ENCODE peak calls at places on chromosomes 5 and 9, in seven cellular contexts. O is CD8-positive, alpha-beta T cell; X is right lobe of liver; S is tibial nerve; C is astrocyte; P is suprapubic skin; U is heart left ventricle. G is an unnamed sample.

GRCh38 chr9:90128587-90129190 is 513.9 kb downstream of the DIRAS2 start:
- DNase-seq in S (no peak), O (no peak), P (no peak), U (no peak), X (no peak), C (no peak), G (no peak)

GRCh38 chr9:124695280-124695890 is 75.7 kb downstream of the NR6A1 start:
- DNase-seq in U (no peak), O (no peak), X (no peak), C (peak; percentile 79), P (no peak), S (no peak), G (no peak)

GRCh38 chr9:134744542-134745295 is 103.1 kb downstream of the COL5A1 start:
- DNase-seq in P (no peak), C (no peak), U (no peak), X (no peak), S (no peak), O (no peak), G (no peak)

GRCh38 chr9:133584559-133585476 is 24.4 kb downstream of the FAM163B start:
- DNase-seq in X (no peak), U (no peak), P (no peak), S (no peak), O (no peak), C (no peak), G (no peak)

GRCh38 chr9:130444565-130445221 is at the start of gene ASS1:
- DNase-seq in C (no peak), S (no peak), U (peak; percentile 91), P (no peak), X (peak; percentile 92), O (no peak), G (no peak)

GRCh38 chr5:135441256-135441915 is 5.8 kb downstream of the DCANP1 start:
- DNase-seq in P (peak; percentile 76), C (no peak), S (no peak), O (peak; percentile 27), U (no peak), X (no peak), G (no peak)

GRCh38 chr9:100919526-100919925 is 109.0 kb upstream of the PLPPR1 start:
- DNase-seq in O (no peak), U (no peak), C (no peak), S (no peak), X (no peak), P (no peak), G (no peak)

GRCh38 chr5:173283318-173284288 is 44.6 kb downstream of the STC2 start:
- DNase-seq in X (peak; percentile 87), C (peak; percentile 30), S (peak; percentile 19), U (peak; percentile 87), O (peak; percentile 76), P (no peak), G (no peak)

GRCh38 chr5:104372796-104373195 is 810.2 kb upstream of the NUDT12 start:
- DNase-seq in S (no peak), P (no peak), O (no peak), C (peak; percentile 55), X (no peak), U (no peak), G (no peak)

GRCh38 chr5:104179057-104179456 is 616.5 kb upstream of the NUDT12 start:
- DNase-seq in C (peak; percentile 9), U (no peak), X (peak; percentile 33), P (no peak), O (no peak), S (no peak), G (no peak)

GRCh38 chr5:146529984-146530383 is 14.0 kb upstream of the GPR151 start:
- DNase-seq in S (no peak), U (no peak), X (no peak), P (no peak), O (no peak), C (no peak), G (no peak)

GRCh38 chr5:83701886-83702285 is 18.8 kb downstream of the HAPLN1 start:
- DNase-seq in S (no peak), P (no peak), C (no peak), O (no peak), X (no peak), U (no peak), G (no peak)

GRCh38 chr5:34736445-34737119 is 80.5 kb downstream of the RAI14 start:
- DNase-seq in P (no peak), U (no peak), O (no peak), S (no peak), C (peak; percentile 34), X (peak; percentile 31), G (no peak)

GRCh38 chr9:106846307-106846706 is 16.7 kb upstream of the ZNF462 start:
- DNase-seq in P (no peak), S (no peak), C (no peak), X (no peak), O (no peak), U (no peak), G (no peak)

GRCh38 chr5:73625314-73625904 is 587 bp upstream of the ARHGEF28 start:
- DNase-seq in P (no peak), C (no peak), U (no peak), X (no peak), O (no peak), S (no peak), G (no peak)

GRCh38 chr5:116482394-116482793 is 92.2 kb downstream of the SEMA6A start:
- DNase-seq in O (no peak), C (peak; percentile 64), S (no peak), P (no peak), X (no peak), U (no peak), G (no peak)

GRCh38 chr5:57550132-57550531 is 67.5 kb upstream of the ACTBL2 start:
- DNase-seq in X (no peak), O (no peak), P (no peak), U (no peak), C (no peak), S (no peak), G (no peak)

GRCh38 chr5:402615-403359 is 40.2 kb upstream of the EXOC3 start:
- DNase-seq in U (no peak), O (no peak), C (peak; percentile 45), P (peak; percentile 61), X (no peak), S (no peak), G (no peak)

GRCh38 chr5:136446565-136446964 is 81.2 kb upstream of the TRPC7 start:
- DNase-seq in O (no peak), S (no peak), P (no peak), X (no peak), U (no peak), C (no peak), G (no peak)

GRCh38 chr9:125536184-125537152 is 170.5 kb downstream of the MAPKAP1 start:
- DNase-seq in C (peak; percentile 29), O (no peak), P (no peak), X (no peak), U (no peak), S (no peak), G (no peak)

GRCh38 chr5:135448071-135448704 is 1.0 kb upstream of the DCANP1 start:
- DNase-seq in U (no peak), P (peak; percentile 26), S (no peak), X (no peak), O (no peak), C (peak; percentile 23), G (no peak)

GRCh38 chr9:127035948-127036347 is 86.5 kb downstream of the ANGPTL2 start:
- DNase-seq in S (peak; percentile 63), O (no peak), C (peak; percentile 16), P (no peak), X (no peak), U (peak; percentile 70), G (no peak)

GRCh38 chr5:112419050-112419595 is at the start of gene EPB41L4A:
- DNase-seq in U (peak; percentile 46), C (no peak), S (no peak), O (no peak), X (peak; percentile 35), P (no peak), G (no peak)

GRCh38 chr5:60978968-60979367 is 34.0 kb downstream of the NDUFAF2 start:
- DNase-seq in X (no peak), C (no peak), S (no peak), O (no peak), P (no peak), U (no peak), G (no peak)

GRCh38 chr5:150509992-150510391 is 2.1 kb downstream of the NDST1 start:
- DNase-seq in O (no peak), X (no peak), C (no peak), S (no peak), P (no peak), U (no peak), G (no peak)
- H3K4me1 ChIP-seq in O (no peaks in the 10 kb centered on the region), X (peaks cover 97% of the 10 kb centered on the region), C (peaks cover 72% of the 10 kb centered on the region), S (peaks cover 3% of the 10 kb centered on the region), P (peaks cover 87% of the 10 kb centered on the region), U (peaks cover 100% of the 10 kb centered on the region), G (peaks cover 99% of the 10 kb centered on the region)

GRCh38 chr9:69745716-69746538 is 13.9 kb downstream of the PTAR1 start:
- DNase-seq in P (no peak), S (no peak), U (no peak), X (no peak), O (no peak), C (no peak), G (no peak)
- H3K4me1 ChIP-seq in P (peaks cover 11% of the 10 kb centered on the region), S (no peaks in the 10 kb centered on the region), U (peaks cover 36% of the 10 kb centered on the region), X (peaks cover 45% of the 10 kb centered on the region), O (peaks cover 18% of the 10 kb centered on the region), C (peaks cover 4% of the 10 kb centered on the region), G (no peaks in the 10 kb centered on the region)

DNA sequence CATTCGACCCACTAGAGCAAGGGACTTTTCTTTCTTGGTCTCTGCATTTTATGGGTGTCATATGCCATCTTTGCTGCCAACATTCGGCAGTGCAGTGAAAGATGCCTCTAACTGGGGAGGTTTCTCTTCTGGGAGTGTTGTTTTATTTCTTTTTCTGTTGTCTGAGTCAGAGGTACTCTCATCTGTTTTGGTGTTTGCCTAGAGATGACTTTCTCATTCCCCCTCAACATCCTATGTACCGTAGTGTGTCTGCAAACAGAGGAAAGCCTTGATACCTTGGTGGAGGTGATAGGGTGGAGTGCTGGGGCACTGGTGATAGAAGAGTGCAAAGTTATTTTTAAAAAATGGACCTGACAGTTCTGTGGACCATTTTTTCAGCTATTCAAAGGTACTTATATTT is 182.1 kb downstream of the ARHGAP26 start:
- DNase-seq in C (no peak), S (no peak), O (no peak), U (no peak), X (no peak), P (no peak), G (no peak)
- H3K4me1 ChIP-seq in C (no peaks in the 10 kb centered on the region), S (no peaks in the 10 kb centered on the region), O (no peaks in the 10 kb centered on the region), U (peaks cover 53% of the 10 kb centered on the region), X (no peaks in the 10 kb centered on the region), P (no peaks in the 10 kb centered on the region), G (no peaks in the 10 kb centered on the region)

DNA sequence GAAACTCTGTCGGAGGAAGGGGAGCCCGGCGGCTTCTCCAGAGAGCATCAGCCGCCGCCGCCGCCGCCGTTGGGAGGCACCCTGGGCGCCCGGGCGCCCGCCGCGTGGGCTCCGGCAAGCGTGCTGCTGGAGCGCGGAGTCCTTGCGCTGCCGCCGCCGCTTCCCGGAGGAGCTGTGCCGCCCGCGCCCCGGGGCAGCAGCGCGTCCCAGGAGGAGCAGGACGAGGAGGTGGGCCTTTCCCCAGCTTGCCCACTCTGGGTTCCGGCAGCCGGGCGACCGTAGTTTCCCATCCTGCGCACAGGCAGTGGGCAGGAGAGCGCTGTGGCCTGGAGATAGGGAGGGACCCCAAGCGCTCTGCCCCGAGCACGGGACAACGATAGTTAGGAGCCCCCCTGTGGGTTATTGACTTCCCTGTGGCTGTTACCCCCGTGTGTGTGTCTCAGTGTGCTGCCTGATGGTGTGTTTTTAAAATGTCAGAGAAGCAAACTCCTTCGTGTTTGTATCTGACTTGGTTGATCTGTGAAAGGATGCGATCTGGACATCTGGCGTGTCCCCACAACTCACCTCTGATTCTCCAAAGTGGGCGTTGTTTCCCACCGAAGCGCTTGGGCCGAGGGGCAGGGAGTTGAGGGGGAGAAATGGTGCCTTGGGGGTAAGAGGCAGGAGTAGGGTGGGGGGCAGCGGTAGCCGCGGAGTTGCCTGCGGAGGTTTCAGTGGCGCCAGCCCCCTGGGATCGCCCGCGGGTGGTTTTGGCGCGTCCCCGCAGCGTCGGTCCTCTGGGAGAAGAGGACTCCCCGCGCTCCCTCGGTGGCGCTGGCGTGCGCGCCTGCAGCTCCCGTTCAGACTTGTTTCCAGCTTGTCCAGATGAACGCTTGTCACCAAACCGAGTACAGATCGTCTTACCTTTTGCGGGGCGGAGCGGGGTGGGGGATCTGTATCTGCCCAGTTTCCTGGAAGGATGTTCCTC is 881 bp downstream of the MAST4 start:
- DNase-seq in S (no peak), C (peak; percentile 25), U (peak; percentile 66), P (no peak), O (no peak), X (peak; percentile 65), G (no peak)
- H3K4me1 ChIP-seq in S (no peaks in the 10 kb centered on the region), C (peaks cover 11% of the 10 kb centered on the region), U (peaks cover 25% of the 10 kb centered on the region), P (peaks cover 26% of the 10 kb centered on the region), O (peaks cover 5% of the 10 kb centered on the region), X (no peaks in the 10 kb centered on the region), G (peaks cover 16% of the 10 kb centered on the region)

G was measured in esophagus squamous epithelium.